ENCODE peak calls at places on chromosomes 16 and 17, in nine cellular contexts. D, I, K, Q, R, P, A, F and S are unnamed samples.

GRCh38 chr17:48440660-48441059 is 10.6 kb upstream of the SKAP1 start:
- DNase-seq in D (no peak), I (no peak), K (no peak), Q (no peak), R (no peak), P (no peak), A (no peak), F (no peak), S (no peak)

GRCh38 chr17:83010323-83011200 is 68.8 kb upstream of the METRNL start:
- DNase-seq in D (no peak), I (no peak), K (no peak), Q (no peak), R (no peak), P (no peak), A (no peak), F (no peak), S (no peak)

GRCh38 chr17:17061516-17061915 is 19.3 kb downstream of the MPRIP start:
- DNase-seq in D (no peak), I (no peak), K (no peak), Q (no peak), R (no peak), P (peak; percentile 18), A (no peak), F (no peak), S (no peak)

GRCh38 chr17:565506-565905 is 149.1 kb downstream of the VPS53 start:
- DNase-seq in D (no peak), I (peak; percentile 4), K (no peak), Q (no peak), R (no peak), P (no peak), A (no peak), F (no peak), S (no peak)

GRCh38 chr17:79997004-79997673 is 38.5 kb downstream of the TBC1D16 start:
- DNase-seq in D (peak; percentile 92), I (no peak), K (peak; percentile 80), Q (no peak), R (no peak), P (peak; percentile 92), A (no peak), F (peak; percentile 57), S (peak; percentile 59)

GRCh38 chr17:56616239-56616638 is 22.7 kb downstream of the NOG start:
- DNase-seq in D (no peak), I (no peak), K (no peak), Q (no peak), R (no peak), P (no peak), A (no peak), F (no peak), S (no peak)

GRCh38 chr16:80080287-80080851 is 460.4 kb upstream of the DYNLRB2 start:
- DNase-seq in D (no peak), I (no peak), K (no peak), Q (no peak), R (no peak), P (no peak), A (no peak), F (no peak), S (no peak)

GRCh38 chr16:77289331-77289809 is 90.2 kb downstream of the SYCE1L start:
- DNase-seq in D (no peak), I (peak; percentile 55), K (no peak), Q (peak; percentile 75), R (no peak), P (no peak), A (peak; percentile 93), F (no peak), S (no peak)

GRCh38 chr16:9134306-9134705 is 42.9 kb downstream of the HAPSTR1 start:
- DNase-seq in D (no peak), I (no peak), K (no peak), Q (no peak), R (no peak), P (no peak), A (no peak), F (no peak), S (no peak)

GRCh38 chr17:39261286-39261685 is 35.5 kb upstream of the STAC2 start:
- DNase-seq in D (no peak), I (peak; percentile 70), K (no peak), Q (no peak), R (no peak), P (no peak), A (peak; percentile 60), F (no peak), S (no peak)

GRCh38 chr17:63537001-63537400 is 13.3 kb upstream of the DCAF7 start:
- DNase-seq in D (no peak), I (no peak), K (no peak), Q (no peak), R (no peak), P (no peak), A (no peak), F (no peak), S (no peak)

GRCh38 chr17:11901901-11902300 is 95.4 kb downstream of the ZNF18 start:
- DNase-seq in D (no peak), I (no peak), K (no peak), Q (no peak), R (no peak), P (no peak), A (no peak), F (no peak), S (no peak)

GRCh38 chr17:949623-950338 is 29.8 kb downstream of the NXN start:
- DNase-seq in D (no peak), I (no peak), K (no peak), Q (no peak), R (no peak), P (no peak), A (no peak), F (no peak), S (no peak)

GRCh38 chr17:45301674-45302073 is 15.1 kb downstream of the MAP3K14 start:
- DNase-seq in D (no peak), I (no peak), K (no peak), Q (no peak), R (no peak), P (no peak), A (no peak), F (no peak), S (no peak)

GRCh38 chr17:40501499-40501911 is at the start of gene TNS4:
- DNase-seq in D (no peak), I (no peak), K (peak; percentile 88), Q (no peak), R (no peak), P (peak; percentile 46), A (no peak), F (no peak), S (no peak)

GRCh38 chr16:20830372-20830771 is 24.0 kb downstream of the REXO5 start:
- DNase-seq in D (no peak), I (no peak), K (no peak), Q (no peak), R (no peak), P (no peak), A (no peak), F (no peak), S (no peak)

GRCh38 chr16:17101646-17102045 is 369.1 kb downstream of the XYLT1 start:
- DNase-seq in D (no peak), I (peak; percentile 16), K (no peak), Q (no peak), R (no peak), P (no peak), A (peak; percentile 58), F (no peak), S (no peak)

GRCh38 chr17:22569459-22570143 is 877.3 kb downstream of the KCNJ18 start:
- DNase-seq in D (no peak), I (no peak), K (no peak), Q (no peak), R (no peak), P (no peak), A (peak; percentile 45), F (no peak), S (no peak)

GRCh38 chr16:49340466-49340865 is 33.1 kb upstream of the C16orf78 start:
- DNase-seq in D (no peak), I (no peak), K (no peak), Q (no peak), R (no peak), P (no peak), A (no peak), F (no peak), S (no peak)

GRCh38 chr17:8314797-8315739 is 5.0 kb downstream of the ARHGEF15 start:
- DNase-seq in D (no peak), I (no peak), K (peak; percentile 34), Q (no peak), R (no peak), P (no peak), A (no peak), F (no peak), S (no peak)

GRCh38 chr17:633133-633532 is 81.5 kb downstream of the VPS53 start:
- DNase-seq in D (no peak), I (no peak), K (no peak), Q (no peak), R (no peak), P (no peak), A (no peak), F (no peak), S (no peak)

GRCh38 chr16:53282975-53283946 is 151.0 kb upstream of the RBL2 start:
- DNase-seq in D (peak; percentile 1), I (peak; percentile 33), K (no peak), Q (no peak), R (peak; percentile 4), P (no peak), A (peak; percentile 32), F (no peak), S (no peak)

GRCh38 chr16:81401035-81401950 is 43.3 kb upstream of the CMIP start:
- DNase-seq in D (no peak), I (peak; percentile 70), K (no peak), Q (no peak), R (peak; percentile 3), P (no peak), A (peak; percentile 32), F (no peak), S (no peak)

GRCh38 chr16:67526149-67526732 is 2.4 kb upstream of the RIPOR1 start:
- DNase-seq in D (no peak), I (no peak), K (no peak), Q (no peak), R (no peak), P (no peak), A (no peak), F (no peak), S (no peak)

GRCh38 chr17:63433746-63434591 is 12.1 kb downstream of the CYB561 start:
- DNase-seq in D (no peak), I (no peak), K (peak; percentile 69), Q (peak; percentile 72), R (peak; percentile 82), P (peak; percentile 76), A (no peak), F (no peak), S (no peak)

GRCh38 chr17:40873801-40874200 is 6.8 kb upstream of the KRT12 start:
- DNase-seq in D (no peak), I (no peak), K (no peak), Q (no peak), R (no peak), P (no peak), A (no peak), F (no peak), S (no peak)

GRCh38 chr16:81752876-81753227 is 26.2 kb upstream of the PLCG2 start:
- DNase-seq in D (no peak), I (no peak), K (no peak), Q (no peak), R (no peak), P (no peak), A (no peak), F (no peak), S (no peak)

GRCh38 chr16:17271687-17272086 is 199.1 kb downstream of the XYLT1 start:
- DNase-seq in D (no peak), I (peak; percentile 22), K (no peak), Q (no peak), R (no peak), P (no peak), A (no peak), F (no peak), S (no peak)

GRCh38 chr16:31569360-31569717 is 41.6 kb downstream of the AHSP start:
- DNase-seq in D (peak; percentile 4), I (no peak), K (no peak), Q (no peak), R (no peak), P (no peak), A (no peak), F (no peak), S (no peak)

GRCh38 chr17:78356163-78356713 is 3.6 kb downstream of the SOCS3 start:
- DNase-seq in D (peak; percentile 94), I (peak; percentile 67), K (peak; percentile 87), Q (peak; percentile 96), R (peak; percentile 78), P (peak; percentile 94), A (peak; percentile 27), F (peak; percentile 67), S (peak; percentile 82)

GRCh38 chr16:11556214-11556819 is 30.4 kb downstream of the LITAF start:
- DNase-seq in D (no peak), I (no peak), K (no peak), Q (no peak), R (no peak), P (peak; percentile 49), A (no peak), F (no peak), S (no peak)